ENCODE peak calls at places on chromosomes 16 and 17, in six cellular contexts. One of them, this sample, is unnamed.

GRCh38 chr17:8375738-8376259 is 705 bp downstream of the KRABD2 start:
- DNase-seq in NCI-H2029: no peak
- DNase-seq in right cardiac atrium: no peak
- DNase-seq in retina: no peak
- DNase-seq in A549: no peak
- DNase-seq in type B pancreatic cell: no peak
- DNase-seq in this sample: peak

GRCh38 chr16:35730251-35730650 is 2270.8 kb downstream of the TP53TG3F start:
- DNase-seq in retina: no peak
- DNase-seq in type B pancreatic cell: no peak
- DNase-seq in right cardiac atrium: no peak
- DNase-seq in A549: no peak
- DNase-seq in NCI-H2029: no peak
- DNase-seq in this sample: no peak

GRCh38 chr17:75110307-75110937 is 653 bp downstream of the ARMC7 start:
- DNase-seq in retina: peak
- DNase-seq in NCI-H2029: no peak
- DNase-seq in type B pancreatic cell: no peak
- DNase-seq in right cardiac atrium: peak
- DNase-seq in A549: no peak
- DNase-seq in this sample: peak

GRCh38 chr16:89194340-89195311 is 5.7 kb downstream of the SLC22A31 start:
- DNase-seq in A549: no peak
- DNase-seq in NCI-H2029: no peak
- DNase-seq in retina: peak
- DNase-seq in type B pancreatic cell: no peak
- DNase-seq in right cardiac atrium: peak
- DNase-seq in this sample: no peak

GRCh38 chr16:46862555-46863447 is 21.4 kb upstream of the GPT2 start:
- DNase-seq in NCI-H2029: no peak
- DNase-seq in A549: no peak
- DNase-seq in right cardiac atrium: no peak
- DNase-seq in type B pancreatic cell: no peak
- DNase-seq in retina: no peak
- DNase-seq in this sample: peak

GRCh38 chr17:70169707-70170597 is 620 bp downstream of the KCNJ2 start:
- DNase-seq in retina: no peak
- DNase-seq in A549: peak
- DNase-seq in NCI-H2029: no peak
- DNase-seq in type B pancreatic cell: no peak
- DNase-seq in right cardiac atrium: peak
- DNase-seq in this sample: peak

GRCh38 chr16:60642956-60643355 is 1393.3 kb downstream of the CDH8 start:
- DNase-seq in right cardiac atrium: no peak
- DNase-seq in retina: no peak
- DNase-seq in A549: no peak
- DNase-seq in type B pancreatic cell: no peak
- DNase-seq in NCI-H2029: no peak
- DNase-seq in this sample: peak

GRCh38 chr17:50686494-50687199 is 21.1 kb downstream of the ANKRD40 start:
- DNase-seq in retina: no peak
- DNase-seq in NCI-H2029: no peak
- DNase-seq in right cardiac atrium: peak
- DNase-seq in type B pancreatic cell: no peak
- DNase-seq in A549: peak
- DNase-seq in this sample: peak

GRCh38 chr16:12158428-12158827 is 181.9 kb downstream of the SNX29 start:
- DNase-seq in right cardiac atrium: no peak
- DNase-seq in retina: no peak
- DNase-seq in type B pancreatic cell: no peak
- DNase-seq in NCI-H2029: no peak
- DNase-seq in A549: no peak
- DNase-seq in this sample: peak

GRCh38 chr16:12010388-12011251 is 34.1 kb downstream of the SNX29 start:
- DNase-seq in retina: no peak
- DNase-seq in right cardiac atrium: no peak
- DNase-seq in A549: no peak
- DNase-seq in NCI-H2029: no peak
- DNase-seq in type B pancreatic cell: no peak
- DNase-seq in this sample: peak

GRCh38 chr17:28765038-28765437 is 21.2 kb downstream of the TRAF4 start:
- DNase-seq in NCI-H2029: no peak
- DNase-seq in type B pancreatic cell: no peak
- DNase-seq in right cardiac atrium: no peak
- DNase-seq in A549: no peak
- DNase-seq in retina: no peak
- DNase-seq in this sample: no peak

GRCh38 chr16:4392382-4393242 is 21.0 kb downstream of the VASN start:
- DNase-seq in right cardiac atrium: peak
- DNase-seq in type B pancreatic cell: peak
- DNase-seq in A549: no peak
- DNase-seq in NCI-H2029: peak
- DNase-seq in retina: peak
- DNase-seq in this sample: peak

GRCh38 chr16:67226804-67227566 is at the start of gene TMEM208:
- DNase-seq in type B pancreatic cell: peak
- DNase-seq in right cardiac atrium: peak
- DNase-seq in A549: peak
- DNase-seq in NCI-H2029: peak
- DNase-seq in retina: peak
- DNase-seq in this sample: peak

GRCh38 chr16:2798723-2799204 is 494 bp downstream of the PRSS41 start:
- DNase-seq in type B pancreatic cell: no peak
- DNase-seq in A549: no peak
- DNase-seq in right cardiac atrium: no peak
- DNase-seq in retina: no peak
- DNase-seq in NCI-H2029: no peak
- DNase-seq in this sample: no peak

GRCh38 chr16:63289834-63290460 is 1253.7 kb upstream of the CDH8 start:
- DNase-seq in A549: peak
- DNase-seq in NCI-H2029: peak
- DNase-seq in retina: peak
- DNase-seq in type B pancreatic cell: no peak
- DNase-seq in right cardiac atrium: peak
- DNase-seq in this sample: peak

GRCh38 chr17:50689251-50689650 is 18.5 kb downstream of the ANKRD40 start:
- DNase-seq in right cardiac atrium: no peak
- DNase-seq in NCI-H2029: no peak
- DNase-seq in retina: peak
- DNase-seq in A549: no peak
- DNase-seq in type B pancreatic cell: no peak
- DNase-seq in this sample: peak

GRCh38 chr17:57485566-57485865 is 229.2 kb downstream of the MSI2 start:
- DNase-seq in NCI-H2029: no peak
- DNase-seq in type B pancreatic cell: no peak
- DNase-seq in retina: no peak
- DNase-seq in A549: no peak
- DNase-seq in right cardiac atrium: peak
- DNase-seq in this sample: no peak

GRCh38 chr17:81417049-81417878 is 22.0 kb downstream of the BAHCC1 start:
- DNase-seq in A549: no peak
- DNase-seq in right cardiac atrium: peak
- DNase-seq in NCI-H2029: no peak
- DNase-seq in retina: no peak
- DNase-seq in type B pancreatic cell: no peak
- DNase-seq in this sample: peak

GRCh38 chr16:30491744-30492308 is 19.3 kb downstream of the ITGAL start:
- DNase-seq in A549: peak
- DNase-seq in right cardiac atrium: no peak
- DNase-seq in type B pancreatic cell: no peak
- DNase-seq in NCI-H2029: no peak
- DNase-seq in retina: no peak
- DNase-seq in this sample: peak

GRCh38 chr17:19578545-19578944 is 44.9 kb downstream of the SLC47A1 start:
- DNase-seq in A549: no peak
- DNase-seq in NCI-H2029: no peak
- DNase-seq in type B pancreatic cell: no peak
- DNase-seq in retina: peak
- DNase-seq in right cardiac atrium: no peak
- DNase-seq in this sample: peak

GRCh38 chr17:31329221-31329620 is 7.8 kb upstream of the EVI2A start:
- DNase-seq in type B pancreatic cell: no peak
- DNase-seq in right cardiac atrium: no peak
- DNase-seq in A549: no peak
- DNase-seq in NCI-H2029: no peak
- DNase-seq in retina: no peak
- DNase-seq in this sample: peak

GRCh38 chr17:53780320-53780719 is 42.4 kb upstream of the KIF2B start:
- DNase-seq in type B pancreatic cell: no peak
- DNase-seq in A549: no peak
- DNase-seq in right cardiac atrium: no peak
- DNase-seq in retina: no peak
- DNase-seq in NCI-H2029: no peak
- DNase-seq in this sample: no peak

This sample was measured in GM23248.